ENCODE peak calls at places on chromosomes 13 and 19, in ten cellular contexts. One of them, this sample, is unnamed.

GRCh38 chr13:36612242-36612641 is 61.6 kb upstream of the SERTM1 start:
- DNase-seq in nephron progenitor cell: no peak
- DNase-seq in HCT116: no peak
- DNase-seq in omental fat pad: no peak
- DNase-seq in BE2C: no peak
- DNase-seq in heart right ventricle: no peak
- DNase-seq in AG09309: no peak
- DNase-seq in HFFc6: no peak
- DNase-seq in chondrocyte: no peak
- DNase-seq in A549: no peak
- DNase-seq in this sample: no peak

GRCh38 chr13:26021516-26021915 is 30.3 kb downstream of the SHISA2 start:
- DNase-seq in nephron progenitor cell: no peak
- DNase-seq in HCT116: no peak
- DNase-seq in omental fat pad: no peak
- DNase-seq in BE2C: no peak
- DNase-seq in heart right ventricle: no peak
- DNase-seq in AG09309: no peak
- DNase-seq in HFFc6: no peak
- DNase-seq in chondrocyte: no peak
- DNase-seq in A549: no peak
- DNase-seq in this sample: no peak

GRCh38 chr19:2853015-2853606 is 11.8 kb downstream of the ZNF555 start:
- DNase-seq in nephron progenitor cell: no peak
- DNase-seq in HCT116: no peak
- DNase-seq in omental fat pad: no peak
- DNase-seq in BE2C: no peak
- DNase-seq in heart right ventricle: no peak
- DNase-seq in AG09309: no peak
- DNase-seq in HFFc6: no peak
- DNase-seq in chondrocyte: no peak
- DNase-seq in A549: no peak
- DNase-seq in this sample: no peak

GRCh38 chr13:90793261-90793785 is 554.2 kb upstream of the MIR17HG start:
- DNase-seq in nephron progenitor cell: no peak
- DNase-seq in HCT116: no peak
- DNase-seq in omental fat pad: no peak
- DNase-seq in BE2C: no peak
- DNase-seq in heart right ventricle: no peak
- DNase-seq in AG09309: no peak
- DNase-seq in HFFc6: no peak
- DNase-seq in chondrocyte: no peak
- DNase-seq in A549: no peak
- DNase-seq in this sample: no peak

GRCh38 chr19:14682084-14682483 is 7.4 kb upstream of the ADGRE3 start:
- DNase-seq in nephron progenitor cell: no peak
- DNase-seq in HCT116: no peak
- DNase-seq in omental fat pad: no peak
- DNase-seq in BE2C: no peak
- DNase-seq in heart right ventricle: no peak
- DNase-seq in AG09309: no peak
- DNase-seq in HFFc6: no peak
- DNase-seq in chondrocyte: no peak
- DNase-seq in A549: no peak
- DNase-seq in this sample: no peak

GRCh38 chr19:35767288-35768081 is 7.9 kb upstream of the ARHGAP33 start:
- DNase-seq in nephron progenitor cell: peak
- DNase-seq in HCT116: no peak
- DNase-seq in omental fat pad: no peak
- DNase-seq in BE2C: no peak
- DNase-seq in heart right ventricle: no peak
- DNase-seq in AG09309: no peak
- DNase-seq in HFFc6: no peak
- DNase-seq in chondrocyte: peak
- DNase-seq in A549: no peak
- DNase-seq in this sample: no peak

GRCh38 chr19:4229179-4229931 is at the start of gene EBI3:
- DNase-seq in nephron progenitor cell: peak
- DNase-seq in HCT116: no peak
- DNase-seq in omental fat pad: no peak
- DNase-seq in BE2C: no peak
- DNase-seq in heart right ventricle: no peak
- DNase-seq in AG09309: no peak
- DNase-seq in HFFc6: no peak
- DNase-seq in chondrocyte: no peak
- DNase-seq in A549: peak
- DNase-seq in this sample: peak

GRCh38 chr13:78759704-78760103 is 100.7 kb upstream of the OBI1 start:
- DNase-seq in nephron progenitor cell: no peak
- DNase-seq in HCT116: no peak
- DNase-seq in omental fat pad: no peak
- DNase-seq in BE2C: no peak
- DNase-seq in heart right ventricle: no peak
- DNase-seq in AG09309: no peak
- DNase-seq in HFFc6: no peak
- DNase-seq in chondrocyte: no peak
- DNase-seq in A549: peak
- DNase-seq in this sample: no peak

GRCh38 chr19:55535173-55535572 is 1.8 kb downstream of the SBK2 start:
- DNase-seq in nephron progenitor cell: no peak
- DNase-seq in HCT116: no peak
- DNase-seq in omental fat pad: no peak
- DNase-seq in BE2C: no peak
- DNase-seq in heart right ventricle: no peak
- DNase-seq in AG09309: no peak
- DNase-seq in HFFc6: no peak
- DNase-seq in chondrocyte: no peak
- DNase-seq in A549: no peak
- DNase-seq in this sample: no peak

GRCh38 chr13:54185785-54186184 is 1157.2 kb downstream of the OLFM4 start:
- DNase-seq in nephron progenitor cell: peak
- DNase-seq in HCT116: no peak
- DNase-seq in omental fat pad: no peak
- DNase-seq in BE2C: no peak
- DNase-seq in heart right ventricle: no peak
- DNase-seq in AG09309: no peak
- DNase-seq in HFFc6: no peak
- DNase-seq in chondrocyte: no peak
- DNase-seq in A549: no peak
- DNase-seq in this sample: no peak

GRCh38 chr19:3985643-3986259 is 488 bp upstream of the EEF2 start:
- DNase-seq in nephron progenitor cell: peak
- DNase-seq in HCT116: no peak
- DNase-seq in omental fat pad: no peak
- DNase-seq in BE2C: no peak
- DNase-seq in heart right ventricle: no peak
- DNase-seq in AG09309: no peak
- DNase-seq in HFFc6: no peak
- DNase-seq in chondrocyte: no peak
- DNase-seq in A549: no peak
- DNase-seq in this sample: no peak

GRCh38 chr13:27170221-27170520 is 1.4 kb downstream of the USP12 start:
- DNase-seq in nephron progenitor cell: no peak
- DNase-seq in HCT116: no peak
- DNase-seq in omental fat pad: no peak
- DNase-seq in BE2C: no peak
- DNase-seq in heart right ventricle: no peak
- DNase-seq in AG09309: no peak
- DNase-seq in HFFc6: peak
- DNase-seq in chondrocyte: no peak
- DNase-seq in A549: no peak
- DNase-seq in this sample: no peak

GRCh38 chr19:2973229-2973628 is 4.1 kb upstream of the TLE6 start:
- DNase-seq in nephron progenitor cell: no peak
- DNase-seq in HCT116: no peak
- DNase-seq in omental fat pad: no peak
- DNase-seq in BE2C: no peak
- DNase-seq in heart right ventricle: peak
- DNase-seq in AG09309: no peak
- DNase-seq in HFFc6: no peak
- DNase-seq in chondrocyte: no peak
- DNase-seq in A549: no peak
- DNase-seq in this sample: no peak

DNA sequence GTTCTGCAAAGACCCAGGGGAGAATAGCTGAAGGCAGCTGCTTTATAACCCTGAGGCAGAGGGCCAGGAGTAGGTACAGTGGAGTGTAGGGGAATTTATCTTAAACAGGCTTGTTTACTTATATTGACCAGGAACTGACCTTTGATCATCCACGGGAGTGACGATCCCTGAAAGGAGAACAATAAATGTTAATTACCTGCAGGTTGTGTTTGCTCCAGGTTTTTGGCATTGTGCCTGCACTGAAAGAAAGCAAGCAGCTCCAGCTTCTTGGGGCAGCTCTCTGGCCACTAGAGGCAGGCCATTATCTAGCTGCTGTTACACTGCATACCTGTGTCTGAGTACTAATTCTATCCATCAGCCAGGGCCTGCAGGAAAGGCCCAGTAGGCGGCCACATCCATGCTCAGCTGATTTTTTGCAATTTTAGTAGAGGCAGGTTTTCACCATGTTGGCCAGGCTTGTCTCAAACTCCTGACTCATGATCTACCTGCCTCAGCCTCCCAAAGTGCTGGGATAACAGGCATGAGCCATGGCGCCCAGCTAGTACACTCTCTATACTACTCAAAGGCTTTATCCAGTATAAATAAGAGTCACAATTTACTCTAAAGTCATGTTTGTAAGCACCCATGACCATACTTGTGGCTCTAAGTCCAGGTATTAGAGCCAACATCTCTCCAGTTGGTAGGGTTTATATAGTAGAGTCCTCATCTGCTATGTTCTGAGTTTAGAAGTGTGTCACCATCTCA is 8.5 kb upstream of the ZNF91 start:
- DNase-seq in nephron progenitor cell: no peak
- DNase-seq in HCT116: no peak
- DNase-seq in omental fat pad: no peak
- DNase-seq in BE2C: no peak
- DNase-seq in heart right ventricle: no peak
- DNase-seq in AG09309: no peak
- DNase-seq in HFFc6: no peak
- DNase-seq in chondrocyte: no peak
- DNase-seq in A549: no peak
- DNase-seq in this sample: no peak
- TF ChIP-seq CTCF in nephron progenitor cell: no peak
- TF ChIP-seq CTCF in HCT116: peak
- TF ChIP-seq CTCF in omental fat pad: no peak
- TF ChIP-seq CTCF in BE2C: no peak
- TF ChIP-seq CTCF in heart right ventricle: no peak
- TF ChIP-seq CTCF in AG09309: no peak
- TF ChIP-seq CTCF in HFFc6: peak
- TF ChIP-seq CTCF in chondrocyte: no peak
- TF ChIP-seq CTCF in A549: no peak
- TF ChIP-seq CTCF in this sample: no peak

GRCh38 chr19:39845621-39846175 is 481 bp downstream of the FBL start:
- DNase-seq in nephron progenitor cell: peak
- DNase-seq in HCT116: no peak
- DNase-seq in omental fat pad: no peak
- DNase-seq in BE2C: peak
- DNase-seq in heart right ventricle: no peak
- DNase-seq in AG09309: no peak
- DNase-seq in HFFc6: no peak
- DNase-seq in chondrocyte: no peak
- DNase-seq in A549: no peak
- DNase-seq in this sample: no peak
- TF ChIP-seq CTCF in nephron progenitor cell: no peak
- TF ChIP-seq CTCF in HCT116: no peak
- TF ChIP-seq CTCF in omental fat pad: no peak
- TF ChIP-seq CTCF in BE2C: no peak
- TF ChIP-seq CTCF in heart right ventricle: peak
- TF ChIP-seq CTCF in AG09309: no peak
- TF ChIP-seq CTCF in HFFc6: peak
- TF ChIP-seq CTCF in chondrocyte: peak
- TF ChIP-seq CTCF in A549: no peak
- TF ChIP-seq CTCF in this sample: peak

DNA sequence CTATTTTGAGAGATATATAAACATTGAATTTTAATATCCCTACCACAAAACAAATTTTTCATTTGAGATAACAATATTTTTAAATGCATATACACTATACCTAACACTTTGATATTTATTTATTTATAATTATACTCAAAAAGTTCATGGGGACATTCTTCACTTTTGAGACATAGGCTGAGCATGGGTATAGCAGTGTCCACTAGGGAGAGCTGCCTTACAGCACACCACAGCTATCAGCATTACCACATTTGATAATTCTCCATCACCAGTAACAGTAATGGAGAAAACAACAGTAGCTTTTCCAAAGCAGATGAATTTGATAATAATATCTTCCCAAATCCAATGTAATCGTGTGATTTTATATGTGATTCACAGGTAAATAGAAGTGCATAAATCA is 626.1 kb downstream of the DACH1 start:
- DNase-seq in nephron progenitor cell: no peak
- DNase-seq in HCT116: no peak
- DNase-seq in omental fat pad: no peak
- DNase-seq in BE2C: peak
- DNase-seq in heart right ventricle: no peak
- DNase-seq in AG09309: no peak
- DNase-seq in HFFc6: no peak
- DNase-seq in chondrocyte: no peak
- DNase-seq in A549: no peak
- DNase-seq in this sample: no peak
- TF ChIP-seq CTCF in nephron progenitor cell: peak
- TF ChIP-seq CTCF in HCT116: peak
- TF ChIP-seq CTCF in omental fat pad: no peak
- TF ChIP-seq CTCF in BE2C: peak
- TF ChIP-seq CTCF in heart right ventricle: peak
- TF ChIP-seq CTCF in AG09309: no peak
- TF ChIP-seq CTCF in HFFc6: no peak
- TF ChIP-seq CTCF in chondrocyte: peak
- TF ChIP-seq CTCF in A549: no peak
- TF ChIP-seq CTCF in this sample: no peak

DNA sequence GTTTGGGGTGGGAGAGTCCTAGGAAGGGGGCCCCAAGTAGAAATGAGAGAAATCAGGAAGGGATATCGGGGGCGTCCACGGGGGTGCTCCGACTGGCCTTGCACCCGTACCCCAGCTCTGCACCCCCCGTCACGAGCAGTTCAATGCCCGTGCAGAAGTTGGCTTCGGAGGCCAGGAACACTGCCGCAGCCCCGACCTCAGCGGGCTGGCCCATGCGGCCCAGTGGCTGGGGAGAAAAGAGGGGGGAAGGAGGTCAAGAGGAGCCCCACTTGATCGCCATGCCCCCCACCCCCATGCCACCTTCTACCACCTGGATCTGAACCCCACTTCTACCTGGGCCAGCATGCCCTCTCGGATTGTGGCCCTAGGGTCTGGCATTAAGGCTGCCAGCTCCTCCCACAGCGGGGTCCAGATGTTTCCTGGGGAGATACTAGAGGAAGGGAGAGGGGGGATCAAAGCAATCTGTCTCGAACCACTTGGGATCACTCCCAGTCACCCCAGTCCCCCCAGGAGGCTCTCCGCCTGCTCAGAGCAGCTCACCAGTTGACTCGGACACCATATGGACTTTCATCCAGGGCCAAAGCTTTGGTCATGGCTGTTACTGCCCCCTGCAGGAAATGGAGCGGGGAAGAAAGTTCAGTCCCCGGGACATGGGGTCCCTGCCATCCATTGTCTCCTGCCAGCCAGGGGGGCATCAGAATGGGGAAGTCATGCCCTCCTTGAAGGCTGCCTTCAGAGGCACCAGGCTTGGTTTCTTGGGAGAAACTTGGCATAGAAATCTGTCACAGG is 2.5 kb upstream of the BCAT2 start:
- DNase-seq in nephron progenitor cell: no peak
- DNase-seq in HCT116: no peak
- DNase-seq in omental fat pad: no peak
- DNase-seq in BE2C: no peak
- DNase-seq in heart right ventricle: no peak
- DNase-seq in AG09309: no peak
- DNase-seq in HFFc6: no peak
- DNase-seq in chondrocyte: no peak
- DNase-seq in A549: no peak
- DNase-seq in this sample: no peak
- TF ChIP-seq CTCF in nephron progenitor cell: no peak
- TF ChIP-seq CTCF in HCT116: peak
- TF ChIP-seq CTCF in omental fat pad: no peak
- TF ChIP-seq CTCF in BE2C: peak
- TF ChIP-seq CTCF in heart right ventricle: peak
- TF ChIP-seq CTCF in AG09309: peak
- TF ChIP-seq CTCF in HFFc6: peak
- TF ChIP-seq CTCF in chondrocyte: peak
- TF ChIP-seq CTCF in A549: peak
- TF ChIP-seq CTCF in this sample: no peak